ENCODE peak calls at places on chromosome 10, in six cellular contexts. T, A, E, H, U and K are unnamed samples.

GRCh38 chr10:63363951-63364350 is 101.8 kb downstream of the JMJD1C start:
- DNase-seq in T (no peak), A (no peak), E (no peak), H (no peak), U (no peak), K (no peak)

GRCh38 chr10:5533098-5533731 is 8.5 kb downstream of the CALML3 start:
- DNase-seq in T (no peak), A (no peak), E (no peak), H (no peak), U (no peak), K (no peak)

GRCh38 chr10:74027702-74028101 is 29.8 kb downstream of the VCL start:
- DNase-seq in T (no peak), A (no peak), E (no peak), H (no peak), U (no peak), K (no peak)

GRCh38 chr10:17943033-17943745 is 8.5 kb upstream of the SLC39A12 start:
- DNase-seq in T (no peak), A (no peak), E (no peak), H (no peak), U (no peak), K (no peak)

GRCh38 chr10:22657566-22658190 is 56.7 kb downstream of the PIP4K2A start:
- DNase-seq in T (no peak), A (no peak), E (no peak), H (no peak), U (no peak), K (peak)

GRCh38 chr10:5945561-5946418 is 31.6 kb downstream of the IL15RA start:
- DNase-seq in T (no peak), A (peak), E (peak), H (no peak), U (no peak), K (no peak)

GRCh38 chr10:78492424-78492823 is 458.8 kb downstream of the RPS24 start:
- DNase-seq in T (no peak), A (no peak), E (no peak), H (no peak), U (no peak), K (no peak)

GRCh38 chr10:102344067-102344466 is 51.4 kb upstream of the NFKB2 start:
- DNase-seq in T (no peak), A (no peak), E (no peak), H (no peak), U (no peak), K (no peak)

GRCh38 chr10:86163522-86164215 is 202.9 kb downstream of the GRID1 start:
- DNase-seq in T (no peak), A (no peak), E (no peak), H (peak), U (no peak), K (no peak)